ENCODE peak calls at places on chromosomes 2 and 18, in ten cellular contexts. One of them, this sample, is unnamed.

GRCh38 chr2:235608200-235608591 is 114.4 kb downstream of the AGAP1 start:
- DNase-seq in endothelial cell of umbilical vein: no peak
- DNase-seq in substantia nigra: no peak
- DNase-seq in A549: no peak
- DNase-seq in frontal cortex: peak
- DNase-seq in C1 segment of cervical spinal cord: no peak
- DNase-seq in HepG2: no peak
- DNase-seq in right cardiac atrium: peak
- DNase-seq in DMS 273 treated with DMSO at 0.1 percent for 48 hours: no peak
- DNase-seq in OCI-LY7: no peak
- DNase-seq in this sample: no peak

GRCh38 chr2:224366269-224366668 is 35.6 kb downstream of the FAM124B start:
- DNase-seq in endothelial cell of umbilical vein: no peak
- DNase-seq in substantia nigra: no peak
- DNase-seq in A549: no peak
- DNase-seq in frontal cortex: no peak
- DNase-seq in C1 segment of cervical spinal cord: no peak
- DNase-seq in HepG2: no peak
- DNase-seq in right cardiac atrium: no peak
- DNase-seq in DMS 273 treated with DMSO at 0.1 percent for 48 hours: no peak
- DNase-seq in OCI-LY7: no peak
- DNase-seq in this sample: no peak

GRCh38 chr2:43513796-43514195 is 82.0 kb downstream of the THADA start:
- DNase-seq in endothelial cell of umbilical vein: no peak
- DNase-seq in substantia nigra: no peak
- DNase-seq in A549: no peak
- DNase-seq in frontal cortex: no peak
- DNase-seq in C1 segment of cervical spinal cord: no peak
- DNase-seq in HepG2: no peak
- DNase-seq in right cardiac atrium: no peak
- DNase-seq in DMS 273 treated with DMSO at 0.1 percent for 48 hours: no peak
- DNase-seq in OCI-LY7: no peak
- DNase-seq in this sample: no peak

GRCh38 chr18:49788327-49788908 is 24.9 kb downstream of the ACAA2 start:
- DNase-seq in endothelial cell of umbilical vein: peak
- DNase-seq in substantia nigra: no peak
- DNase-seq in A549: no peak
- DNase-seq in frontal cortex: no peak
- DNase-seq in C1 segment of cervical spinal cord: no peak
- DNase-seq in HepG2: no peak
- DNase-seq in right cardiac atrium: no peak
- DNase-seq in DMS 273 treated with DMSO at 0.1 percent for 48 hours: no peak
- DNase-seq in OCI-LY7: no peak
- DNase-seq in this sample: no peak

GRCh38 chr2:216633616-216634316 is 546 bp downstream of the IGFBP2 start:
- DNase-seq in endothelial cell of umbilical vein: peak
- DNase-seq in substantia nigra: no peak
- DNase-seq in A549: peak
- DNase-seq in frontal cortex: no peak
- DNase-seq in C1 segment of cervical spinal cord: no peak
- DNase-seq in HepG2: no peak
- DNase-seq in right cardiac atrium: no peak
- DNase-seq in DMS 273 treated with DMSO at 0.1 percent for 48 hours: no peak
- DNase-seq in OCI-LY7: no peak
- DNase-seq in this sample: no peak

GRCh38 chr2:226515344-226516055 is 284.1 kb downstream of the IRS1 start:
- DNase-seq in endothelial cell of umbilical vein: no peak
- DNase-seq in substantia nigra: no peak
- DNase-seq in A549: no peak
- DNase-seq in frontal cortex: no peak
- DNase-seq in C1 segment of cervical spinal cord: no peak
- DNase-seq in HepG2: peak
- DNase-seq in right cardiac atrium: no peak
- DNase-seq in DMS 273 treated with DMSO at 0.1 percent for 48 hours: no peak
- DNase-seq in OCI-LY7: no peak
- DNase-seq in this sample: no peak

GRCh38 chr2:233928594-233929351 is 11.6 kb downstream of the TRPM8 start:
- DNase-seq in endothelial cell of umbilical vein: peak
- DNase-seq in substantia nigra: no peak
- DNase-seq in A549: peak
- DNase-seq in frontal cortex: no peak
- DNase-seq in C1 segment of cervical spinal cord: no peak
- DNase-seq in HepG2: peak
- DNase-seq in right cardiac atrium: no peak
- DNase-seq in DMS 273 treated with DMSO at 0.1 percent for 48 hours: no peak
- DNase-seq in OCI-LY7: peak
- DNase-seq in this sample: peak

GRCh38 chr2:24613154-24613814 is 122.2 kb downstream of the NCOA1 start:
- DNase-seq in endothelial cell of umbilical vein: peak
- DNase-seq in substantia nigra: no peak
- DNase-seq in A549: no peak
- DNase-seq in frontal cortex: no peak
- DNase-seq in C1 segment of cervical spinal cord: no peak
- DNase-seq in HepG2: peak
- DNase-seq in right cardiac atrium: no peak
- DNase-seq in DMS 273 treated with DMSO at 0.1 percent for 48 hours: no peak
- DNase-seq in OCI-LY7: peak
- DNase-seq in this sample: peak

This sample was measured in HTR-8/SVneo.